ENCODE peak calls at places on chromosomes 12 and 14, in nine cellular contexts. H is posterior cingulate gyrus; Q is cardiac fibroblast; U is activated T-helper 2 cell treated with anti-CD3 and anti-CD28 coated beads, Interferon-gamma antibody, Interleukin-2, Interleukin-4, amounts not matched to agents 10 μg/mL and 5 μg/mL and 100 μg/mL, durations not matched to agents 14 hours and 24 hours and 36 hours; C is activated naive CD8-positive, alpha-beta T cell treated with anti-CD3 and anti-CD28 coated beads for 36 hours; A is non-pigmented ciliary epithelial cell; X is stimulated activated CD8-positive, alpha-beta memory T cell treated with anti-CD3 and anti-CD28 coated beads, Interleukin-15, amount 100 ng/mL, for 1 hour; T is testis; Z is progenitor cell of endocrine pancreas. W is an unnamed sample.

GRCh38 chr12:121976950-121977349 is 44.7 kb upstream of the BCL7A start:
- DNase-seq in U (no peak), C (no peak), T (no peak), Z (no peak), X (no peak), H (no peak), Q (no peak), A (no peak), W (no peak)

GRCh38 chr14:53882684-53883083 is 73.9 kb downstream of the BMP4 start:
- DNase-seq in T (no peak), Q (no peak), H (no peak), A (no peak), C (no peak), X (no peak), Z (no peak), U (no peak), W (no peak)

GRCh38 chr12:121110211-121110940 is 22.3 kb upstream of the P2RX7 start:
- DNase-seq in Q (peak), A (no peak), Z (peak), H (peak), U (peak), T (peak), C (peak), X (peak), W (peak)

GRCh38 chr14:44162197-44162596 is 344.9 kb downstream of the FSCB start:
- DNase-seq in Z (no peak), U (no peak), A (no peak), T (peak), X (no peak), H (no peak), Q (no peak), C (no peak), W (no peak)

GRCh38 chr14:56002316-56002715 is 115.9 kb upstream of the PELI2 start:
- DNase-seq in Z (no peak), H (no peak), T (no peak), C (no peak), U (no peak), Q (no peak), A (no peak), X (no peak), W (no peak)

GRCh38 chr14:75833326-75834020 is 148.3 kb downstream of the TGFB3 start:
- DNase-seq in A (no peak), Z (no peak), T (no peak), C (no peak), H (no peak), U (no peak), Q (no peak), X (no peak), W (no peak)

GRCh38 chr14:104100171-104101085 is 14.9 kb downstream of the ASPG start:
- DNase-seq in U (no peak), H (peak), T (no peak), C (no peak), A (no peak), X (no peak), Z (no peak), Q (no peak), W (no peak)

GRCh38 chr12:50033317-50033679 is 8.0 kb upstream of the RACGAP1 start:
- DNase-seq in H (no peak), U (no peak), Z (no peak), C (no peak), A (no peak), Q (no peak), X (no peak), T (peak), W (no peak)

GRCh38 chr14:23660290-23661226 is 24.4 kb downstream of the DHRS2 start:
- DNase-seq in U (no peak), Z (no peak), C (peak), Q (no peak), X (no peak), H (peak), A (no peak), T (no peak), W (no peak)

GRCh38 chr12:3049596-3050314 is 27.4 kb upstream of the TSPAN9 start:
- DNase-seq in U (no peak), Z (no peak), C (no peak), H (no peak), T (no peak), Q (no peak), A (no peak), X (no peak), W (peak)

GRCh38 chr14:65940056-65940735 is 527.7 kb downstream of the FUT8 start:
- DNase-seq in Z (no peak), Q (no peak), U (no peak), H (no peak), A (no peak), X (no peak), C (no peak), T (no peak), W (peak)

GRCh38 chr12:110741795-110742717 is 635 bp downstream of the PPP1CC start:
- DNase-seq in X (no peak), C (no peak), H (peak), T (peak), Q (peak), A (no peak), U (no peak), Z (no peak), W (peak)

GRCh38 chr12:99389751-99390150 is 257.8 kb upstream of the GARIN6 start:
- DNase-seq in Q (no peak), U (no peak), A (no peak), H (no peak), Z (no peak), T (no peak), C (no peak), X (no peak), W (no peak)